ENCODE peak calls at places on chromosomes 16 and 17, in six cellular contexts. J, O, T, C, E and P are unnamed samples.
A peak's percentile ranks its signal among the peaks of the same experiment; 100 is the strongest.

GRCh38 chr16:86579268-86580062 is 1.1 kb downstream of the FOXL1 start:
- DNase-seq in J (no peak), O (no peak), T (no peak), C (no peak), E (no peak), P (no peak)

GRCh38 chr16:6081320-6081976 is 983.9 kb upstream of the EEF2KMT start:
- DNase-seq in J (no peak), O (peak; percentile 36), T (no peak), C (peak; percentile 3), E (no peak), P (no peak)

GRCh38 chr17:181213-182163 is at the start of gene DOC2B:
- DNase-seq in J (no peak), O (peak; percentile 25), T (peak; percentile 52), C (peak; percentile 31), E (no peak), P (peak; percentile 34)

GRCh38 chr17:30600830-30601494 is 123.8 kb downstream of the GOSR1 start:
- DNase-seq in J (no peak), O (peak; percentile 33), T (no peak), C (no peak), E (peak; percentile 5), P (no peak)

GRCh38 chr16:73909529-73910035 is 387.0 kb upstream of the PSMD7 start:
- DNase-seq in J (no peak), O (no peak), T (no peak), C (no peak), E (no peak), P (no peak)

GRCh38 chr16:20255002-20255401 is 72.3 kb downstream of the GP2 start:
- DNase-seq in J (no peak), O (no peak), T (no peak), C (no peak), E (no peak), P (no peak)

GRCh38 chr17:59890720-59891119 is 2.0 kb downstream of the TUBD1 start:
- DNase-seq in J (no peak), O (no peak), T (no peak), C (no peak), E (no peak), P (no peak)

GRCh38 chr16:77336637-77337036 is 98.2 kb downstream of the ADAMTS18 start:
- DNase-seq in J (no peak), O (no peak), T (no peak), C (no peak), E (no peak), P (no peak)

GRCh38 chr17:12431188-12431587 is 234.5 kb upstream of the MYOCD start:
- DNase-seq in J (no peak), O (no peak), T (no peak), C (no peak), E (no peak), P (no peak)

GRCh38 chr16:4029816-4030215 is 86.4 kb downstream of the ADCY9 start:
- DNase-seq in J (no peak), O (no peak), T (no peak), C (no peak), E (no peak), P (no peak)

GRCh38 chr16:1009358-1010150 is 28.0 kb downstream of the SOX8 start:
- DNase-seq in J (no peak), O (no peak), T (no peak), C (no peak), E (no peak), P (no peak)

GRCh38 chr17:74780443-74781238 is 4.5 kb upstream of the NAT9 start:
- DNase-seq in J (no peak), O (peak; percentile 57), T (no peak), C (no peak), E (peak; percentile 38), P (no peak)

GRCh38 chr17:69457603-69458002 is 43.1 kb downstream of the MAP2K6 start:
- DNase-seq in J (no peak), O (no peak), T (no peak), C (no peak), E (no peak), P (no peak)

GRCh38 chr17:17944743-17945142 is 27.5 kb downstream of the TOM1L2 start:
- DNase-seq in J (no peak), O (no peak), T (no peak), C (no peak), E (no peak), P (no peak)

GRCh38 chr16:83967091-83967490 is 953 bp upstream of the NECAB2 start:
- DNase-seq in J (no peak), O (no peak), T (no peak), C (no peak), E (no peak), P (no peak)

GRCh38 chr17:34443832-34444469 is 80.9 kb upstream of the CCL1 start:
- DNase-seq in J (no peak), O (no peak), T (peak; percentile 21), C (peak; percentile 25), E (no peak), P (peak; percentile 4)

GRCh38 chr17:64622931-64623654 is 39.0 kb downstream of the SMURF2 start:
- DNase-seq in J (no peak), O (peak; percentile 19), T (no peak), C (no peak), E (no peak), P (no peak)

GRCh38 chr16:80666378-80667257 is 125.8 kb downstream of the DYNLRB2 start:
- DNase-seq in J (no peak), O (no peak), T (no peak), C (no peak), E (no peak), P (no peak)

GRCh38 chr16:78478267-78478821 is 378.9 kb downstream of the WWOX start:
- DNase-seq in J (no peak), O (no peak), T (no peak), C (no peak), E (no peak), P (no peak)

GRCh38 chr17:32100971-32101631 is 41.2 kb upstream of the RHOT1 start:
- DNase-seq in J (no peak), O (peak; percentile 72), T (no peak), C (no peak), E (no peak), P (no peak)

GRCh38 chr17:62739666-62740065 is 68.4 kb downstream of the MARCHF10 start:
- DNase-seq in J (no peak), O (no peak), T (no peak), C (no peak), E (no peak), P (no peak)

GRCh38 chr17:50902768-50903353 is 36.7 kb upstream of the TOB1 start:
- DNase-seq in J (no peak), O (no peak), T (no peak), C (no peak), E (no peak), P (no peak)

GRCh38 chr17:13415877-13416416 is 185.8 kb downstream of the HS3ST3A1 start:
- DNase-seq in J (no peak), O (peak; percentile 25), T (peak; percentile 68), C (peak; percentile 72), E (no peak), P (no peak)

GRCh38 chr16:65200857-65201256 is 79.0 kb upstream of the CDH11 start:
- DNase-seq in J (no peak), O (no peak), T (no peak), C (no peak), E (no peak), P (no peak)

DNA sequence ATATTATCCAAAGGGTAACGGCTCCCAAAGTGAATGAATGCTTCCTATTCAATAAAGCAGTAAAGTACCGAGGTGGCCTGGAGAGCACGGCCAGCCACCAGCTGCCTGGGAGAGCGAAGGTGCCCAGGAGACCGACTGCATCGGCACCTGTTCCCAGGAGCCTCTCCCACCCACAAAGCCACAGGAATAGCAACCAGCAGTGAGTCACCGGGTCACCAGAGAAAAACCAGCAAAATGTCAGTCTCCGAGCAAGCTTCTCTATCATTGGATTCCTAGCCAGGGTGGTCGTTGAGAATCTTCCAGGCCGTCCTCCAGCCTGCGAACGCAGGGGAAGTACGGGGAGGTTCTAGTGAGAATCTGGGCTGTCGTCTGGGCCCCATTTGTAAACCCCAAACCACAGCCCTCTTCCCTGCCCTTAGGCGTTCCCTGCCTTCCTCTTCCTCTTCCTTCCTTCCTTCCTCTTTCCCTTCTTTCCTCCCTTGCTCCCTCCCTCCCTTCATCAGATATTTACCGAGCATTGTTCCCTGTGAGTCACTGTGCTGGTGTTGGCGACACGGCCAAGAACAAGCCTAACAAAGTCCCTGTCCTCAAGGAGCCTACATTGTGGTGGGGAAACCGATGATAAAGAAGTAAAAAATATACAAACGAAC is 114.6 kb downstream of the SLC39A11 start:
- DNase-seq in J (no peak), O (peak; percentile 29), T (no peak), C (no peak), E (no peak), P (no peak)
- H3K4me3 ChIP-seq in J (no peak overlapping the region), O (no peak overlapping the region), T (no peak overlapping the region), C (no peak overlapping the region), E (no peak overlapping the region), P (no peak overlapping the region)

GRCh38 chr17:81631482-81631881 is 5.4 kb downstream of the NPLOC4 start:
- DNase-seq in J (no peak), O (no peak), T (no peak), C (no peak), E (no peak), P (no peak)
- H3K4me3 ChIP-seq in J (no peak overlapping the region), O (no peak overlapping the region), T (no peak overlapping the region), C (no peak overlapping the region), E (no peak overlapping the region), P (no peak overlapping the region)

GRCh38 chr17:4553669-4554068 is 1.5 kb downstream of the MYBBP1A start:
- DNase-seq in J (no peak), O (no peak), T (no peak), C (no peak), E (no peak), P (peak; percentile 40)
- H3K4me3 ChIP-seq in J (no peak overlapping the region), O (no peak overlapping the region), T (no peak overlapping the region), C (no peak overlapping the region), E (peak overlapping the region; percentile 75), P (no peak overlapping the region)

GRCh38 chr17:20925954-20926353 is 116.9 kb downstream of the USP22 start:
- DNase-seq in J (no peak), O (no peak), T (no peak), C (no peak), E (no peak), P (no peak)
- H3K4me3 ChIP-seq in J (no peak overlapping the region), O (no peak overlapping the region), T (no peak overlapping the region), C (no peak overlapping the region), E (no peak overlapping the region), P (no peak overlapping the region)

GRCh38 chr17:42106009-42106408 is 6.5 kb downstream of the DHX58 start:
- DNase-seq in J (no peak), O (no peak), T (no peak), C (no peak), E (no peak), P (no peak)

GRCh38 chr17:42107597-42108576 is 4.6 kb downstream of the DHX58 start:
- DNase-seq in J (no peak), O (peak; percentile 83), T (peak; percentile 54), C (peak; percentile 56), E (peak; percentile 86), P (peak; percentile 88)

GRCh38 chr17:42109086-42109485 is 3.4 kb downstream of the DHX58 start:
- DNase-seq in J (no peak), O (no peak), T (no peak), C (no peak), E (no peak), P (peak; percentile 56)

GRCh38 chr17:42104264-42104663 is 6.0 kb upstream of the ZNF385C start:
- DNase-seq in J (no peak), O (no peak), T (no peak), C (no peak), E (no peak), P (no peak)

GRCh38 chr17:42107124-42107523 is 5.4 kb downstream of the DHX58 start:
- DNase-seq in J (no peak), O (no peak), T (no peak), C (no peak), E (no peak), P (no peak)
- H3K4me3 ChIP-seq in J (no peak overlapping the region), O (no peak overlapping the region), T (peak overlapping the region; percentile 22), C (no peak overlapping the region), E (no peak overlapping the region), P (no peak overlapping the region)

GRCh38 chr17:40123811-40124114 is 2.0 kb downstream of the MSL1 start:
- DNase-seq in J (no peak), O (no peak), T (no peak), C (no peak), E (no peak), P (no peak)
- H3K4me3 ChIP-seq in J (peak overlapping the region; percentile 100), O (peak overlapping the region; percentile 93), T (peak overlapping the region; percentile 67), C (peak overlapping the region; percentile 100), E (peak overlapping the region; percentile 93), P (peak overlapping the region; percentile 66)